ENCODE peak calls at places on chromosomes 7 and 10, in six cellular contexts. One of them, this sample, is unnamed.

GRCh38 chr10:59872892-59873463 is 33.4 kb downstream of the CCDC6 start:
- DNase-seq in K562: peak
- DNase-seq in HepG2: peak
- DNase-seq in GM12878: no peak
- DNase-seq in H1: no peak
- DNase-seq in SK-N-SH: no peak
- DNase-seq in this sample: no peak

GRCh38 chr7:112266595-112267270 is 60.2 kb downstream of the ZNF277 start:
- DNase-seq in K562: no peak
- DNase-seq in HepG2: no peak
- DNase-seq in GM12878: no peak
- DNase-seq in H1: no peak
- DNase-seq in SK-N-SH: no peak
- DNase-seq in this sample: no peak

GRCh38 chr10:91708174-91708861 is 75.4 kb upstream of the PPP1R3C start:
- DNase-seq in K562: no peak
- DNase-seq in HepG2: no peak
- DNase-seq in GM12878: no peak
- DNase-seq in H1: no peak
- DNase-seq in SK-N-SH: no peak
- DNase-seq in this sample: no peak

GRCh38 chr7:149856-150636 is 42.3 kb upstream of the FAM20C start:
- DNase-seq in K562: no peak
- DNase-seq in HepG2: no peak
- DNase-seq in GM12878: no peak
- DNase-seq in H1: no peak
- DNase-seq in SK-N-SH: peak
- DNase-seq in this sample: peak

GRCh38 chr10:124721295-124722052 is 22.7 kb downstream of the FAM53B start:
- DNase-seq in K562: no peak
- DNase-seq in HepG2: no peak
- DNase-seq in GM12878: no peak
- DNase-seq in H1: no peak
- DNase-seq in SK-N-SH: no peak
- DNase-seq in this sample: peak

GRCh38 chr10:77524300-77524711 is 113.3 kb downstream of the KCNMA1 start:
- DNase-seq in K562: no peak
- DNase-seq in HepG2: no peak
- DNase-seq in GM12878: no peak
- DNase-seq in H1: no peak
- DNase-seq in SK-N-SH: no peak
- DNase-seq in this sample: no peak

GRCh38 chr10:25159591-25159990 is 15.2 kb upstream of the GPR158 start:
- DNase-seq in K562: no peak
- DNase-seq in HepG2: no peak
- DNase-seq in GM12878: no peak
- DNase-seq in H1: no peak
- DNase-seq in SK-N-SH: no peak
- DNase-seq in this sample: no peak

GRCh38 chr7:117385340-117386124 is 41.8 kb downstream of the ASZ1 start:
- DNase-seq in K562: no peak
- DNase-seq in HepG2: no peak
- DNase-seq in GM12878: no peak
- DNase-seq in H1: no peak
- DNase-seq in SK-N-SH: peak
- DNase-seq in this sample: no peak

GRCh38 chr7:66380285-66380888 is 175.3 kb downstream of the TPST1 start:
- DNase-seq in K562: no peak
- DNase-seq in HepG2: peak
- DNase-seq in GM12878: no peak
- DNase-seq in H1: no peak
- DNase-seq in SK-N-SH: no peak
- DNase-seq in this sample: no peak

GRCh38 chr7:136877990-136878389 is 9.5 kb downstream of the CHRM2 start:
- DNase-seq in K562: no peak
- DNase-seq in HepG2: no peak
- DNase-seq in GM12878: no peak
- DNase-seq in H1: no peak
- DNase-seq in SK-N-SH: peak
- DNase-seq in this sample: no peak

GRCh38 chr7:136870799-136871487 is 2.5 kb downstream of the CHRM2 start:
- DNase-seq in K562: no peak
- DNase-seq in HepG2: no peak
- DNase-seq in GM12878: no peak
- DNase-seq in H1: no peak
- DNase-seq in SK-N-SH: peak
- DNase-seq in this sample: no peak

GRCh38 chr7:136869991-136870798 is 1.7 kb downstream of the CHRM2 start:
- DNase-seq in K562: no peak
- DNase-seq in HepG2: no peak
- DNase-seq in GM12878: no peak
- DNase-seq in H1: no peak
- DNase-seq in SK-N-SH: peak
- DNase-seq in this sample: no peak

GRCh38 chr7:136877509-136877908 is 9.1 kb downstream of the CHRM2 start:
- DNase-seq in K562: no peak
- DNase-seq in HepG2: no peak
- DNase-seq in GM12878: no peak
- DNase-seq in H1: no peak
- DNase-seq in SK-N-SH: no peak
- DNase-seq in this sample: no peak

GRCh38 chr7:136874393-136875032 is 6.1 kb downstream of the CHRM2 start:
- DNase-seq in K562: peak
- DNase-seq in HepG2: peak
- DNase-seq in GM12878: no peak
- DNase-seq in H1: no peak
- DNase-seq in SK-N-SH: peak
- DNase-seq in this sample: no peak
- TF ChIP-seq GABPA in K562: no peak
- TF ChIP-seq GABPA in HepG2: no peak
- TF ChIP-seq GABPA in GM12878: no peak
- TF ChIP-seq GABPA in H1: no peak
- TF ChIP-seq GABPA in SK-N-SH: no peak
- TF ChIP-seq GABPA in this sample: no peak

GRCh38 chr7:102167254-102167653 is 119.4 kb upstream of the SH2B2 start:
- DNase-seq in K562: no peak
- DNase-seq in HepG2: no peak
- DNase-seq in GM12878: no peak
- DNase-seq in H1: no peak
- DNase-seq in SK-N-SH: no peak
- DNase-seq in this sample: no peak

GRCh38 chr7:102165136-102165535 is 121.5 kb upstream of the SH2B2 start:
- DNase-seq in K562: no peak
- DNase-seq in HepG2: no peak
- DNase-seq in GM12878: no peak
- DNase-seq in H1: no peak
- DNase-seq in SK-N-SH: no peak
- DNase-seq in this sample: no peak

GRCh38 chr7:102170417-102170970 is 116.2 kb upstream of the SH2B2 start:
- DNase-seq in K562: no peak
- DNase-seq in HepG2: no peak
- DNase-seq in GM12878: no peak
- DNase-seq in H1: no peak
- DNase-seq in SK-N-SH: no peak
- DNase-seq in this sample: no peak

GRCh38 chr7:102173669-102174068 is 113.0 kb upstream of the SH2B2 start:
- DNase-seq in K562: no peak
- DNase-seq in HepG2: no peak
- DNase-seq in GM12878: no peak
- DNase-seq in H1: no peak
- DNase-seq in SK-N-SH: no peak
- DNase-seq in this sample: no peak

DNA sequence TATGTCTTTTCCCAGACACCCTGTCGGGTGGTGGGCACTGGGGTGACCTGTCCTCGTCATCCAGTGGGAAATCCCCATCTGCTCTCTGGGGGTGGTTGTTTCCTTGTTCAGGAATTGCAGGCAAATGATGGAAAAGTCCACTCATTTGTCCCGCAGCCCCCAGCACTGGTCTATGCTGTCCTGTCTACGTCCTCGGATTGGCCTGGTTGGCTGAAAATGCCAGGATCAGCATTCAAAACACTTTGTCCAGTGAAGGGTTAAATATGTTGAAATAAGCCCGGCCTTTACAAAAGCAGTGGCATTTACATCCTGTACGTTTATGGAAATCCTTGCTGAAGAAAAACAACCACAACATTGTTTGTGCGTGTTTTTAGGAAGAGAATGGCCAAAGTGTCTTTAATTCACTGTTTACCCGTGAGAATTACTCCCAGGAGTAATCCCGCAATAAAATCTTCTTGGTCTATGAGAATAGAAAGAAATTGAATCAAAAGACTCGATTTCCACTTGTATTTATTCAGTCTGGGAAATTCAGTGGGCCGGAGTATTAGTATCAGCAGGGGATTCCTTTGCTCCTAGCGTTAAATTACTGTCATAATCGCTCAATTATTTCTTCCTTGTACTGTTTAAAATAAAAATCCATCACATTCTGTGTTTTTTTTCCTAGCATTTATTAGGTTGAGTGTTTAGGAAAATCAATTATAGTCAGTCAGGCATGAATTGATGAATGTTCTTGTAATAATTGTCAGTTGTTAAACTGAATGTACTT is 116.8 kb upstream of the SH2B2 start:
- DNase-seq in K562: no peak
- DNase-seq in HepG2: no peak
- DNase-seq in GM12878: no peak
- DNase-seq in H1: no peak
- DNase-seq in SK-N-SH: no peak
- DNase-seq in this sample: no peak
- TF ChIP-seq POLR2AphosphoS5 in K562: no peak
- TF ChIP-seq POLR2AphosphoS5 in HepG2: no peak
- TF ChIP-seq POLR2AphosphoS5 in GM12878: no peak
- TF ChIP-seq POLR2AphosphoS5 in H1: no peak
- TF ChIP-seq POLR2AphosphoS5 in SK-N-SH: no peak
- TF ChIP-seq POLR2AphosphoS5 in this sample: no peak

GRCh38 chr7:155896531-155897263 is 84.4 kb upstream of the SHH start:
- DNase-seq in K562: no peak
- DNase-seq in HepG2: no peak
- DNase-seq in GM12878: no peak
- DNase-seq in H1: no peak
- DNase-seq in SK-N-SH: no peak
- DNase-seq in this sample: no peak
- TF ChIP-seq GABPA in K562: no peak
- TF ChIP-seq GABPA in HepG2: no peak
- TF ChIP-seq GABPA in GM12878: no peak
- TF ChIP-seq GABPA in H1: no peak
- TF ChIP-seq GABPA in SK-N-SH: no peak
- TF ChIP-seq GABPA in this sample: no peak

DNA sequence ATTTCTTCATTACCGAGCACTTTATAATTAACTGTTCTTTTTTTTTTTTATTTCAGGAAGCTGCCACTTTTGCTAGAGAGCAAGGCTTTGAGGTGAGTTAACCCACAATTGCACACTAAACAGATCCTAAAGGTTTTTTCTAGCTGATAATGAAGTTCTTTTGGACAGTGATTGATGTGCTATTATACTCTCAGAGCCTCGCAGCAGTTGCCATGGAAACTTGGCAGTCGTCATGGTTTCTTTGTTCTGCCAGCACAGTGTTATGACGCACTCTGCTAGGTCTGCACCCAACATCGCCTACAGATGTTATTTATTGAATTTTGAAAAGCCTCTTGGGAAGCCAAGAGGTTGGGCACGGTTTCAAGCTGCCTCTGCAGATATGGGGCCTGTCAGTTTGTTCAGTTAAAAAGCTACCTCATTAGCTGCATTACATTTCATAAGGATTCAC is 237.2 kb upstream of the KAT6B start:
- DNase-seq in K562: peak
- DNase-seq in HepG2: no peak
- DNase-seq in GM12878: peak
- DNase-seq in H1: no peak
- DNase-seq in SK-N-SH: peak
- DNase-seq in this sample: no peak
- TF ChIP-seq POLR2AphosphoS5 in K562: no peak
- TF ChIP-seq POLR2AphosphoS5 in HepG2: no peak
- TF ChIP-seq POLR2AphosphoS5 in GM12878: no peak
- TF ChIP-seq POLR2AphosphoS5 in H1: no peak
- TF ChIP-seq POLR2AphosphoS5 in SK-N-SH: peak
- TF ChIP-seq POLR2AphosphoS5 in this sample: no peak

This sample was measured in HL-60.